ENCODE peak calls at places on chromosomes 4 and X, in five cellular contexts. U, G, I, E and C are unnamed samples.

GRCh38 chr4:112521123-112522116 is 5.4 kb upstream of the NEUROG2 start:
- DNase-seq in E (no peak), G (no peak), U (no peak), I (no peak), C (no peak)

GRCh38 chr4:71687057-71687456 is 96.8 kb downstream of the GC start:
- DNase-seq in E (no peak), I (no peak), U (no peak), G (no peak), C (no peak)

GRCh38 chr4:51885371-51885770 is 42.4 kb downstream of the DCUN1D4 start:
- DNase-seq in U (peak; percentile 22), G (peak; percentile 44), I (no peak), E (no peak), C (peak; percentile 13)

GRCh38 chr4:7341486-7342222 is 93.1 kb downstream of the PSAPL1 start:
- DNase-seq in G (no peak), E (no peak), I (no peak), U (no peak), C (no peak)

GRCh38 chr4:159446266-159446976 is 343.5 kb downstream of the RAPGEF2 start:
- DNase-seq in E (peak; percentile 23), I (peak; percentile 26), G (peak; percentile 72), U (peak; percentile 57), C (peak; percentile 61)

GRCh38 chr4:55440786-55441185 is 45.0 kb downstream of the TMEM165 start:
- DNase-seq in G (no peak), U (no peak), E (no peak), I (peak; percentile 1), C (no peak)

GRCh38 chrX:103538728-103539127 is 19.4 kb upstream of the RAB40A start:
- DNase-seq in U (no peak), G (no peak), I (no peak), E (no peak), C (no peak)

GRCh38 chr4:181858746-181859145 is 384.5 kb upstream of the TENM3 start:
- DNase-seq in G (no peak), E (no peak), I (no peak), U (no peak), C (no peak)

GRCh38 chrX:139801397-139801813 is 93.4 kb upstream of the MCF2 start:
- DNase-seq in E (no peak), U (no peak), I (no peak), G (no peak), C (no peak)

GRCh38 chr4:23422878-23423277 is 467.0 kb downstream of the PPARGC1A start:
- DNase-seq in U (no peak), E (no peak), I (no peak), G (no peak), C (no peak)

DNA sequence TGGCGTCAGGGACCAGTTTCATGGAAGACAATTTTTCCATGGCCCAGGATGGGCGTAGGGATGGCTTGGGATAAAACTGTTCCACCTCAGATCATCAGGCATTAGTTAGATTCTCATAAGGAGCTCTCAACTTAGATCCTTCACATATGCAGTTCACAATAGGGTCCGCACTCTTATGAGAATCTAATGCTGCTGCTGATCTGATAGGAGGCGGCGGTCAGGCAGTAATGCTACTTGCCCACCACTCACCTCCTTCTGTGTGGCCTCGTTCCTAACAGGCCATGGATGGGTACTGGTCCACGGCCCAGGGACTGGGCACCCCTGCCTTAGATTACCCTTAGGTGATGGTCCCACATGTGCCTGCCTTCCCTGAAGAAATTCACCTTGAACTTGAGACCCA is 28.8 kb upstream of the ENPP6 start:
- DNase-seq in U (no peak), G (no peak), E (no peak), I (no peak), C (no peak)
- TF ChIP-seq ATF3 in U (no peak), G (no peak), E (no peak), I (no peak), C (no peak)

DNA sequence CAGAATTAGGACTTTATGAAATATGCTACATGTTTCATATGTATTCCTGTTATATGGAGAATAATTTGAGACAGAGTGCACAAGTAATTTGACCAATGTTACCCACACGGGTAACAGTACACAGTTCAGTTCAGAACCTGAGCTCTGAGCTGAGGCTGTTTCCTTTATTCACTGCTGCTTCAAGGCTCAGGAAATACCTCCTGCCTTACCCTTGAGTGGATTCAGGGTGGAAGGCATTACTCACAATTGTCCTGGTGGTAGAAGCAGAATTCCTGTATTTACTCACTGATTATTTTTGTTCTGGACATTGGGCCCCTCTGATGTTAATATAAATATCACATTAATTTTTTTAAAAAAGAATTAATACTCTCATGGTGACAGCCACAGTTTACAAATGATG is 73.5 kb upstream of the CAMK2D start:
- DNase-seq in E (no peak), G (no peak), U (no peak), I (no peak), C (no peak)
- TF ChIP-seq MAX in E (no peak), G (no peak), U (no peak), I (no peak), C (no peak)

GRCh38 chr4:148800943-148801342 is 358.7 kb upstream of the NR3C2 start:
- DNase-seq in I (no peak), U (no peak), G (no peak), E (no peak), C (no peak)
- H2AFZ ChIP-seq in I (no peak overlapping the region), U (no peak overlapping the region), G (no peak overlapping the region), E (no peak overlapping the region), C (no peak overlapping the region)

DNA sequence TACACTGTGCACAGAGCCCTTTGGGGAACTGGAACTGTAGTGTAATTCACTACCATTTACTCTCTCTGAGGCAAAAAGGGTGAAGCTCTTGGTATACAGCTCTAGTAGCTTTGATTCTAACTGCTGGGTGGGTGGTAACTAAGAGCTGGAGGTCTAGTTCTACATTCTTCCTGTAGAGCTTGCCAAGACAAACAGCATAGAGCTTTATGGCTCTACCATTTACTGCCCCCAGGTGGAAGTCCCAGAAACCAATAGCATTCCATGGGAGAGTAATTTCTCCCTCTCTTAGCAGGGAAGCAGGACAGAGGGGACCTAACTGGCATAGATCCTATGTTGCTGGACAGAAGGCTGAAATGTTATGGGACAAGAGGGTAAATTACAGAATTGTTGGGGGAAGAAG is 26.7 kb downstream of the HDAC8 start:
- DNase-seq in U (no peak), G (peak; percentile 2), E (no peak), I (no peak), C (no peak)
- TF ChIP-seq ATF3 in U (no peak), G (no peak), E (no peak), I (no peak), C (no peak)

GRCh38 chr4:168619266-168619631 is 122.4 kb downstream of the PALLD start:
- DNase-seq in I (no peak), G (no peak), U (no peak), E (no peak), C (no peak)
- TF ChIP-seq MAX in I (no peak), G (no peak), U (no peak), E (no peak), C (no peak)

GRCh38 chrX:20143111-20143510 is 1.5 kb upstream of the EIF1AX start:
- DNase-seq in I (no peak), U (no peak), G (no peak), E (no peak), C (no peak)

GRCh38 chrX:20143539-20143938 is 1.9 kb upstream of the EIF1AX start:
- DNase-seq in G (peak; percentile 58), U (no peak), I (no peak), E (no peak), C (no peak)

GRCh38 chrX:20140410-20140809 is 1.2 kb downstream of the EIF1AX start:
- DNase-seq in I (no peak), U (no peak), E (no peak), G (no peak), C (no peak)

GRCh38 chrX:20139966-20140365 is 1.7 kb downstream of the EIF1AX start:
- DNase-seq in I (no peak), E (no peak), G (no peak), U (no peak), C (no peak)

GRCh38 chrX:20141281-20142220 is at the start of gene EIF1AX:
- DNase-seq in E (peak; percentile 90), G (peak; percentile 92), I (peak; percentile 97), U (peak; percentile 88), C (peak; percentile 92)
- H2AFZ ChIP-seq in E (no peak within 1 kb of the TSS), G (no peak within 1 kb of the TSS), I (peak within 1 kb of the TSS; percentile 75), U (peak within 1 kb of the TSS; percentile 78), C (no peak within 1 kb of the TSS)

GRCh38 chrX:79325263-79325958 is 41.7 kb downstream of the ITM2A start:
- DNase-seq in I (no peak), E (no peak), U (no peak), G (no peak), C (no peak)

DNA sequence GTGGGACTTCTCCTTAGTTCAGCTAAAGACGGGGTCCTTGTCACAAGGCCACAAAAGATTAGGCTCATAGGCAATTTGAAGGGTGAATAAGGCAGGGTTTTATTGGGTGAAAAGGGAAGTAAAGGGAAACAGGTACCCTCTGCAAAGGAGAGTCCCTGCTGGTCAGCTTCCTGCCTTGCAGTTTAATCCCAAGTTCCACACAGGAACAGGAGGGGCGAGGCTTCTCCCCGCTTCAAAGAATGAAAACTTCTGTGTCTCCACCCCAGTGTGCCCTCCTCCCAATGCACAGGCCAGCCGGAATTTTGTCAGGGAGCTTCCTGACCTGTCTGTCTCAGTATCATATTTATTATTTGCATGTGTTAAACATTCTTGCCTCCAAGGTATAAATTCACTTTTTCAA is 37.1 kb downstream of the ITM2A start:
- DNase-seq in G (no peak), I (no peak), U (no peak), E (no peak), C (no peak)
- TF ChIP-seq ATF3 in G (no peak), I (no peak), U (no peak), E (no peak), C (no peak)